ENCODE peak calls at places on chromosome 14, in seven cellular contexts. One of them, this sample, is unnamed.

GRCh38 chr14:70289138-70289537 is 70.3 kb downstream of the COX16 start:
- DNase-seq in brain microvascular endothelial cell: no peak
- DNase-seq in Daoy: no peak
- DNase-seq in LHCN-M2: no peak
- DNase-seq in SW480: no peak
- DNase-seq in Peyer's patch: no peak
- DNase-seq in fibroblast of mammary gland: no peak
- DNase-seq in this sample: no peak

GRCh38 chr14:69901113-69901951 is 22.1 kb downstream of the SMOC1 start:
- DNase-seq in brain microvascular endothelial cell: peak
- DNase-seq in Daoy: peak
- DNase-seq in LHCN-M2: peak
- DNase-seq in SW480: no peak
- DNase-seq in Peyer's patch: no peak
- DNase-seq in fibroblast of mammary gland: peak
- DNase-seq in this sample: no peak

GRCh38 chr14:55889124-55889523 is 229.1 kb upstream of the PELI2 start:
- DNase-seq in brain microvascular endothelial cell: no peak
- DNase-seq in Daoy: no peak
- DNase-seq in LHCN-M2: no peak
- DNase-seq in SW480: no peak
- DNase-seq in Peyer's patch: peak
- DNase-seq in fibroblast of mammary gland: no peak
- DNase-seq in this sample: peak

GRCh38 chr14:69652942-69653680 is 41.7 kb downstream of the SUSD6 start:
- DNase-seq in brain microvascular endothelial cell: no peak
- DNase-seq in Daoy: no peak
- DNase-seq in LHCN-M2: no peak
- DNase-seq in SW480: no peak
- DNase-seq in Peyer's patch: no peak
- DNase-seq in fibroblast of mammary gland: no peak
- DNase-seq in this sample: no peak

GRCh38 chr14:66231823-66232222 is 254.3 kb upstream of the CCDC196 start:
- DNase-seq in brain microvascular endothelial cell: no peak
- DNase-seq in Daoy: no peak
- DNase-seq in LHCN-M2: no peak
- DNase-seq in SW480: no peak
- DNase-seq in Peyer's patch: no peak
- DNase-seq in fibroblast of mammary gland: peak
- DNase-seq in this sample: no peak

GRCh38 chr14:64800000-64800399 is 79.7 kb downstream of the SPTB start:
- DNase-seq in brain microvascular endothelial cell: peak
- DNase-seq in Daoy: peak
- DNase-seq in LHCN-M2: peak
- DNase-seq in SW480: peak
- DNase-seq in Peyer's patch: no peak
- DNase-seq in fibroblast of mammary gland: peak
- DNase-seq in this sample: peak

GRCh38 chr14:104821229-104821945 is 20.5 kb downstream of the ZBTB42 start:
- DNase-seq in brain microvascular endothelial cell: no peak
- DNase-seq in Daoy: no peak
- DNase-seq in LHCN-M2: no peak
- DNase-seq in SW480: no peak
- DNase-seq in Peyer's patch: peak
- DNase-seq in fibroblast of mammary gland: no peak
- DNase-seq in this sample: no peak

GRCh38 chr14:34981743-34982420 is 910 bp upstream of the SRP54 start:
- DNase-seq in brain microvascular endothelial cell: peak
- DNase-seq in Daoy: peak
- DNase-seq in LHCN-M2: no peak
- DNase-seq in SW480: no peak
- DNase-seq in Peyer's patch: peak
- DNase-seq in fibroblast of mammary gland: no peak
- DNase-seq in this sample: no peak

GRCh38 chr14:55705651-55706340 is 125.8 kb downstream of the KTN1 start:
- DNase-seq in brain microvascular endothelial cell: no peak
- DNase-seq in Daoy: no peak
- DNase-seq in LHCN-M2: no peak
- DNase-seq in SW480: no peak
- DNase-seq in Peyer's patch: no peak
- DNase-seq in fibroblast of mammary gland: no peak
- DNase-seq in this sample: no peak

GRCh38 chr14:75383721-75384120 is 44.1 kb upstream of the JDP2 start:
- DNase-seq in brain microvascular endothelial cell: no peak
- DNase-seq in Daoy: no peak
- DNase-seq in LHCN-M2: no peak
- DNase-seq in SW480: no peak
- DNase-seq in Peyer's patch: no peak
- DNase-seq in fibroblast of mammary gland: no peak
- DNase-seq in this sample: peak

GRCh38 chr14:59208224-59208814 is 19.9 kb downstream of the DAAM1 start:
- DNase-seq in brain microvascular endothelial cell: peak
- DNase-seq in Daoy: peak
- DNase-seq in LHCN-M2: peak
- DNase-seq in SW480: no peak
- DNase-seq in Peyer's patch: no peak
- DNase-seq in fibroblast of mammary gland: peak
- DNase-seq in this sample: peak

GRCh38 chr14:90275820-90276219 is 19.5 kb downstream of the PSMC1 start:
- DNase-seq in brain microvascular endothelial cell: peak
- DNase-seq in Daoy: peak
- DNase-seq in LHCN-M2: no peak
- DNase-seq in SW480: no peak
- DNase-seq in Peyer's patch: no peak
- DNase-seq in fibroblast of mammary gland: peak
- DNase-seq in this sample: no peak

GRCh38 chr14:90499908-90500664 is 103.3 kb downstream of the CALM1 start:
- DNase-seq in brain microvascular endothelial cell: no peak
- DNase-seq in Daoy: no peak
- DNase-seq in LHCN-M2: no peak
- DNase-seq in SW480: no peak
- DNase-seq in Peyer's patch: peak
- DNase-seq in fibroblast of mammary gland: no peak
- DNase-seq in this sample: no peak

GRCh38 chr14:101956179-101956885 is 8.0 kb upstream of the DYNC1H1 start:
- DNase-seq in brain microvascular endothelial cell: no peak
- DNase-seq in Daoy: no peak
- DNase-seq in LHCN-M2: no peak
- DNase-seq in SW480: no peak
- DNase-seq in Peyer's patch: no peak
- DNase-seq in fibroblast of mammary gland: no peak
- DNase-seq in this sample: no peak

GRCh38 chr14:79467837-79468236 is 743.5 kb downstream of the DIO2 start:
- DNase-seq in brain microvascular endothelial cell: peak
- DNase-seq in Daoy: no peak
- DNase-seq in LHCN-M2: no peak
- DNase-seq in SW480: no peak
- DNase-seq in Peyer's patch: peak
- DNase-seq in fibroblast of mammary gland: peak
- DNase-seq in this sample: no peak

GRCh38 chr14:104107611-104108569 is 22.4 kb downstream of the ASPG start:
- DNase-seq in brain microvascular endothelial cell: no peak
- DNase-seq in Daoy: peak
- DNase-seq in LHCN-M2: no peak
- DNase-seq in SW480: peak
- DNase-seq in Peyer's patch: peak
- DNase-seq in fibroblast of mammary gland: peak
- DNase-seq in this sample: no peak

GRCh38 chr14:78690836-78691235 is 520.7 kb downstream of the NRXN3 start:
- DNase-seq in brain microvascular endothelial cell: no peak
- DNase-seq in Daoy: no peak
- DNase-seq in LHCN-M2: no peak
- DNase-seq in SW480: no peak
- DNase-seq in Peyer's patch: no peak
- DNase-seq in fibroblast of mammary gland: peak
- DNase-seq in this sample: no peak

GRCh38 chr14:55715889-55716288 is 135.9 kb downstream of the KTN1 start:
- DNase-seq in brain microvascular endothelial cell: peak
- DNase-seq in Daoy: peak
- DNase-seq in LHCN-M2: peak
- DNase-seq in SW480: no peak
- DNase-seq in Peyer's patch: peak
- DNase-seq in fibroblast of mammary gland: peak
- DNase-seq in this sample: peak

GRCh38 chr14:92678766-92679165 is 69.7 kb downstream of the LGMN start:
- DNase-seq in brain microvascular endothelial cell: no peak
- DNase-seq in Daoy: no peak
- DNase-seq in LHCN-M2: no peak
- DNase-seq in SW480: no peak
- DNase-seq in Peyer's patch: no peak
- DNase-seq in fibroblast of mammary gland: no peak
- DNase-seq in this sample: no peak

GRCh38 chr14:63295991-63296630 is 22.6 kb downstream of the GPHB5 start:
- DNase-seq in brain microvascular endothelial cell: peak
- DNase-seq in Daoy: no peak
- DNase-seq in LHCN-M2: no peak
- DNase-seq in SW480: no peak
- DNase-seq in Peyer's patch: no peak
- DNase-seq in fibroblast of mammary gland: peak
- DNase-seq in this sample: no peak

GRCh38 chr14:67879026-67879425 is 59.4 kb downstream of the RAD51B start:
- DNase-seq in brain microvascular endothelial cell: no peak
- DNase-seq in Daoy: no peak
- DNase-seq in LHCN-M2: no peak
- DNase-seq in SW480: no peak
- DNase-seq in Peyer's patch: no peak
- DNase-seq in fibroblast of mammary gland: no peak
- DNase-seq in this sample: no peak

GRCh38 chr14:24274101-24274543 is 2.7 kb upstream of the RABGGTA start:
- DNase-seq in brain microvascular endothelial cell: no peak
- DNase-seq in Daoy: no peak
- DNase-seq in LHCN-M2: no peak
- DNase-seq in SW480: no peak
- DNase-seq in Peyer's patch: no peak
- DNase-seq in fibroblast of mammary gland: peak
- DNase-seq in this sample: peak

This sample was measured in M059J.